ENCODE peak calls at places on chromosomes 7 and 10, in four cellular contexts. H, N, G and E are unnamed samples.

GRCh38 chr10:72334196-72334831 is 20.4 kb downstream of the DNAJB12 start:
- DNase-seq in H (peak; percentile 57), G (no peak), N (no peak), E (no peak)

GRCh38 chr7:2621061-2621828 is 10.5 kb upstream of the TTYH3 start:
- DNase-seq in N (no peak), H (no peak), G (no peak), E (no peak)

GRCh38 chr10:45443101-45444009 is 69.3 kb downstream of the ALOX5 start:
- DNase-seq in N (no peak), H (no peak), G (no peak), E (no peak)

GRCh38 chr10:6511347-6511746 is 68.7 kb downstream of the PRKCQ start:
- DNase-seq in H (no peak), N (no peak), G (no peak), E (no peak)

GRCh38 chr7:152886579-152887117 is 127.1 kb downstream of the ACTR3B start:
- DNase-seq in G (no peak), N (no peak), H (no peak), E (no peak)

GRCh38 chr7:112346381-112347060 is 103.7 kb upstream of the IFRD1 start:
- DNase-seq in G (no peak), H (no peak), N (no peak), E (no peak)

GRCh38 chr7:134029-134428 is 58.3 kb upstream of the FAM20C start:
- DNase-seq in H (no peak), G (no peak), N (no peak), E (no peak)

GRCh38 chr7:24980695-24981543 is 941 bp upstream of the OSBPL3 start:
- DNase-seq in H (no peak), N (peak; percentile 69), G (peak; percentile 59), E (peak; percentile 64)

GRCh38 chr10:129914153-129914855 is 49.8 kb downstream of the EBF3 start:
- DNase-seq in N (no peak), H (no peak), G (no peak), E (no peak)

GRCh38 chr7:24573008-24573553 is at the start of gene PALS2:
- DNase-seq in N (peak; percentile 93), H (peak; percentile 67), G (peak; percentile 94), E (peak; percentile 92)

GRCh38 chr10:101504438-101504837 is 83.6 kb downstream of the POLL start:
- DNase-seq in N (no peak), G (no peak), H (no peak), E (no peak)

GRCh38 chr10:13681095-13681494 is 94.3 kb downstream of the PRPF18 start:
- DNase-seq in H (no peak), G (no peak), N (no peak), E (no peak)

GRCh38 chr7:107355616-107356015 is 114.2 kb upstream of the GPR22 start:
- DNase-seq in H (no peak), G (no peak), N (no peak), E (no peak)

GRCh38 chr7:70416611-70417010 is 715.3 kb upstream of the GALNT17 start:
- DNase-seq in H (no peak), G (no peak), N (peak; percentile 46), E (no peak)

GRCh38 chr10:70685461-70685911 is 13.2 kb downstream of the ADAMTS14 start:
- DNase-seq in N (no peak), H (no peak), G (no peak), E (no peak)

GRCh38 chr7:108010377-108010776 is 7.4 kb upstream of the LAMB1 start:
- DNase-seq in H (no peak), N (no peak), G (no peak), E (no peak)

GRCh38 chr7:80499350-80499955 is 12.4 kb downstream of the GNAT3 start:
- DNase-seq in N (no peak), G (no peak), H (no peak), E (peak; percentile 50)

GRCh38 chr7:30681262-30682130 is 760 bp downstream of the CRHR2 start:
- DNase-seq in H (no peak), G (no peak), N (no peak), E (no peak)

GRCh38 chr7:40654171-40654570 is 519.4 kb downstream of the SUGCT start:
- DNase-seq in H (no peak), N (no peak), G (no peak), E (no peak)

GRCh38 chr7:33841658-33842057 is 63.7 kb upstream of the BMPER start:
- DNase-seq in H (no peak), G (no peak), N (no peak), E (no peak)

GRCh38 chr7:140348161-140348849 is 50.0 kb downstream of the SLC37A3 start:
- DNase-seq in G (no peak), N (no peak), H (no peak), E (no peak)

GRCh38 chr10:58782876-58783859 is 270.5 kb downstream of the BICC1 start:
- DNase-seq in G (no peak), H (no peak), N (no peak), E (no peak)

GRCh38 chr7:134366481-134366880 is 49.8 kb upstream of the SLC35B4 start:
- DNase-seq in G (no peak), N (no peak), H (no peak), E (no peak)

GRCh38 chr10:105952153-105952552 is 1212.4 kb downstream of the SORCS1 start:
- DNase-seq in G (peak; percentile 29), H (no peak), N (peak; percentile 6), E (no peak)

GRCh38 chr7:123771846-123772245 is 23.0 kb upstream of the WASL start:
- DNase-seq in H (no peak), N (no peak), G (no peak), E (no peak)

GRCh38 chr10:96306516-96306915 is 2.3 kb downstream of the DNTT start:
- DNase-seq in H (no peak), G (no peak), N (peak; percentile 69), E (no peak)

GRCh38 chr7:44057181-44057848 is 8.1 kb downstream of the PGAM2 start:
- DNase-seq in N (no peak), G (no peak), H (no peak), E (no peak)

GRCh38 chr7:103851357-103851756 is 138.1 kb downstream of the RELN start:
- DNase-seq in G (no peak), H (no peak), N (peak; percentile 2), E (no peak)

GRCh38 chr7:129258649-129259389 is 34.0 kb downstream of the AHCYL2 start:
- DNase-seq in N (no peak), G (no peak), H (no peak), E (no peak)

GRCh38 chr10:119398996-119399395 is 143.5 kb downstream of the RGS10 start:
- DNase-seq in G (no peak), N (no peak), H (no peak), E (no peak)

GRCh38 chr7:50852901-50853300 is 70.2 kb upstream of the GRB10 start:
- DNase-seq in N (no peak), H (no peak), G (no peak), E (no peak)

DNA sequence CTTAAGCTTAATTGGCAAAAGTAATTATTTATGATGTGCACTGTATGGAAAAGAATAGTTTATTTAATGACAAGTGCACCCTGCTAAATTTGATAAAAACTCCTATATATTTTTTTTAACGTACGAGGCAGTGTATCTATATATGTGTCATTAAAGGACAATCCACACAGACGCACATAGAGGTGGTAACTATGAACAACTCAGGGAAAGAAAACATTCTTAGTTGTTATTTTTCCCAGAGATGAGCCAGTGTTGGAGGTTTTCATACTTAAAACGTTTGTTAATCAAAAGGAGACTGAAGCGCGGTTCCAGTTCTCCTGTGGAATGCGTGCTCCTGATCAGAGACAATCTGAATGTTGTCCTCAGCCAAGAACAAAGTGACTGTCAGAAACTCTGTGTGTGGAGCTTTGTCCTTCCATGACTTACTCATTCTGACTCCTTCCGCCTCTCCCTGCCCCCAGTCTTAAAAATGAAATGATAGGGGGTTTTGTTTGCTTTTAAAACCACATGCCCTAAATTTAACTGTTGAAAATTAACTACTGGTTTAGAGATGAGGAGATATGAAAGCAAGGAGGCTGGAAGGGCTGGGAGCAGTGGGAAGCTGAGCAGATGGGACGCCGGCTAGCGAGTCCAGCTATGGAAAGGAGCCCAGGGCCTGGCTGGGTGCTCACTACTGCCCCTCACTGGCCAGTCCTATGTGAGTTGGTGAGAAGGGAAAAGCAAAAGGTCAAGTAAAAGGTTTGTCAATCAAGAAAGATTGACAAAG is 99.6 kb downstream of the SVIL start:
- DNase-seq in H (peak; percentile 77), N (no peak), G (no peak), E (peak; percentile 93)
- TF ChIP-seq CTCF in H (peak; percentile 73), N (no peak), G (no peak), E (peak; percentile 74)

GRCh38 chr7:27689045-27689877 is 26.6 kb upstream of the HIBADH start:
- DNase-seq in H (no peak), N (peak; percentile 33), G (peak; percentile 25), E (peak; percentile 69)
- TF ChIP-seq CTCF in H (no peak), N (peak; percentile 30), G (peak; percentile 44), E (peak; percentile 74)

GRCh38 chr10:80501913-80502521 is 35.7 kb upstream of the SH2D4B start:
- DNase-seq in N (no peak), G (no peak), H (no peak), E (no peak)

GRCh38 chr10:80504897-80505465 is 32.7 kb upstream of the SH2D4B start:
- DNase-seq in H (no peak), G (no peak), N (no peak), E (no peak)

GRCh38 chr10:80504158-80504811 is 33.4 kb upstream of the SH2D4B start:
- DNase-seq in N (peak; percentile 34), G (no peak), H (no peak), E (no peak)

GRCh38 chr10:80502621-80503583 is 34.8 kb upstream of the SH2D4B start:
- DNase-seq in N (no peak), H (no peak), G (no peak), E (no peak)

DNA sequence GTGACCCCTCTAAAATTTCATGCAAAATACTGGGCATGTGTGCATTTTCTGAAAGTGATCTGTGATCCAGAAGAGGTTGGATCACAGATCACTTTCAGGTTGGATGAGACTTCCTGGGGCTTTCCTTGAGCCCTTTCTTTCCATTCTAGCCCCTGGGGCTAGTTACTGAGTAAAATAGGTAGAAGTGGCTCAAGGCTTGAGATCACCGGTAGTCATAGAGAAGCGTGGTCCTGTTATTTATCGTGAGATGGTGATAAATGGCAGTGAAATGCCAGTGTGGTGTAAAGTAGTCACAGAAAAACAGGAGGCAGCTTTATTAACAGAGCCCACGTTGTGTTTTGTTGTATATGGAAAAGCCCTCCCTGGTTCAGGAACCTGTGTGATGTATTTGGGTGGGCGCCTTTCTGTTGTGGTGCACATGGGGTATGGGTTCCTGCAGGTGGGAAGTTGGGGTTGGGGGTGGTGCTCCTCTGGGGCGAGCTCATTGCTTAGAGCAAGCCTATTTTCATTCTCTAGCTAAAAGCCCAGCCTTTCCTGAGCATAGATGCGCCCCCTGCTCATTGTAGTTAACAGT is 34.0 kb upstream of the SH2D4B start:
- DNase-seq in G (no peak), N (no peak), H (no peak), E (no peak)
- TF ChIP-seq CTCF in G (no peak), N (no peak), H (no peak), E (no peak)

DNA sequence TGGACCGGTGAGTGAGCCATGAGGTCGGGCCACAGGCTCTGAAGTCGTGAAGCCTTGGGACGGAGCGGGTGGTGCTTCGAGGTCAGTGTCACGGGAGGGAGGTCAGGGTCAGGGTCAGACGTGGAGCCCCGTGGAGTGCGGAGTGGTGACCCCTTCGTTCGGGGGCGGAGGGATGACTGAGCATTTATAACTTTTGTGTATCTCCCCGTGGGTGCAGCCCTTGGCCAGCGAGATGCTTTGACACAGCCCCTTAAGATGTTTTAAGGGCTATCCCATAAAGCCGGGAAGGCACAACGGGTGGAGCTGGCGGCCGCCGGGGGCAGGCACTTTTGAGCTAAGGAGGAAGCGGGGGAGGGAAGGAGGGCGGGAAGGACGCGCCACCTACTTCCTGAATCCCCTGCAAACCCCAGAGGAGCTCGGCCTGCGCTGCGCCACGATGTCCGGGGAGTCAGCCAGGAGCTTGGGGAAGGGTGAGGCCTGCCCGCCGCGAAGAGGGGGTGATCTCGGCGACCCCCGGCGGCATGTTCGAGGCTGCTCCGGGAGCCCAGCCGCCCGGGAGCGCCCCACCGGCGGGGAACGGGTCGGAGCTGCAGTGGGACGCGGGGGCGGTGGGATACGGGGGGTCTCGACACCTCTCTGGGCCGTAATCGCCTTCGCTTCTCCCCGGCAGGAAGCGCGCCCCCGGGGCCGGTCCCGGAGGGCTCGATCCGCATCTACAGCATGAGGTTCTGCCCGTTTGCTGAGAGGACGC is at the start of gene GSTO1:
- DNase-seq in N (peak; percentile 61), G (peak; percentile 81), H (peak; percentile 34), E (peak; percentile 56)
- TF ChIP-seq CTCF in N (no peak), G (no peak), H (no peak), E (no peak)